ENCODE peak calls at places on chromosomes 11 and 22, in ten cellular contexts. B is A549; X is effector memory CD4-positive, alpha-beta T cell; N is A673; D is fibroblast of lung; F is PC-3; S is MM.1S; Q is tibial artery; E is psoas muscle; L is tibial nerve. A is an unnamed sample. For H3K9me3 and H3K4me1, the result is how much of the 10 kb centered on the place peaks cover.

GRCh38 chr11:30513087-30513486 is 73.1 kb downstream of the MPPED2 start:
- DNase-seq in B (no peak), X (no peak), N (no peak), D (no peak), F (no peak), S (no peak), Q (no peak), E (no peak), L (no peak), A (no peak)

GRCh38 chr11:18347471-18348125 is 25.2 kb downstream of the GTF2H1 start:
- DNase-seq in B (no peak), X (no peak), N (peak), D (peak), F (peak), S (no peak), Q (no peak), E (no peak), L (no peak), A (no peak)

GRCh38 chr11:68892576-68892975 is 11.1 kb downstream of the MRPL21 start:
- DNase-seq in B (no peak), X (no peak), N (no peak), D (no peak), F (no peak), S (no peak), Q (no peak), E (no peak), L (no peak), A (no peak)

GRCh38 chr11:120574881-120575280 is 63.3 kb downstream of the GRIK4 start:
- DNase-seq in B (no peak), X (no peak), N (no peak), D (no peak), F (no peak), S (no peak), Q (no peak), E (no peak), L (no peak), A (no peak)

GRCh38 chr22:47607486-47607885 is 845.0 kb downstream of the TBC1D22A start:
- DNase-seq in B (no peak), X (no peak), N (no peak), D (no peak), F (no peak), S (no peak), Q (peak), E (peak), L (no peak), A (no peak)

GRCh38 chr11:127677813-127678212 is 677.2 kb upstream of the KIRREL3 start:
- DNase-seq in B (no peak), X (no peak), N (no peak), D (no peak), F (no peak), S (no peak), Q (no peak), E (no peak), L (no peak), A (no peak)

GRCh38 chr11:10654211-10655150 is 39.1 kb downstream of the IRAG1 start:
- DNase-seq in B (peak), X (peak), N (peak), D (peak), F (peak), S (peak), Q (no peak), E (no peak), L (no peak), A (peak)

GRCh38 chr11:68749061-68749491 is 2.2 kb downstream of the TESMIN start:
- DNase-seq in B (no peak), X (no peak), N (no peak), D (no peak), F (no peak), S (no peak), Q (no peak), E (no peak), L (no peak), A (no peak)

GRCh38 chr22:48866906-48867597 is 960.6 kb downstream of the BRD1 start:
- DNase-seq in B (no peak), X (no peak), N (no peak), D (no peak), F (no peak), S (no peak), Q (no peak), E (no peak), L (no peak), A (no peak)

GRCh38 chr22:36220457-36220921 is 18.8 kb downstream of the APOL2 start:
- DNase-seq in B (peak), X (no peak), N (no peak), D (no peak), F (peak), S (no peak), Q (no peak), E (peak), L (peak), A (no peak)

GRCh38 chr22:49966716-49967332 is 6.3 kb downstream of the PIM3 start:
- DNase-seq in B (no peak), X (no peak), N (no peak), D (peak), F (no peak), S (no peak), Q (peak), E (peak), L (peak), A (no peak)

GRCh38 chr11:13013054-13013488 is 4.0 kb downstream of the RASSF10 start:
- DNase-seq in B (peak), X (no peak), N (no peak), D (no peak), F (no peak), S (no peak), Q (no peak), E (no peak), L (no peak), A (no peak)

GRCh38 chr11:76270387-76270786 is 64.1 kb upstream of the WNT11 start:
- DNase-seq in B (no peak), X (no peak), N (no peak), D (peak), F (no peak), S (no peak), Q (peak), E (peak), L (peak), A (no peak)

GRCh38 chr11:122663764-122664163 is 8.2 kb downstream of the UBASH3B start:
- DNase-seq in B (no peak), X (no peak), N (no peak), D (no peak), F (no peak), S (no peak), Q (no peak), E (no peak), L (no peak), A (no peak)

GRCh38 chr11:84261707-84262106 is 975.5 kb upstream of the CCDC90B start:
- DNase-seq in B (no peak), X (no peak), N (peak), D (no peak), F (no peak), S (no peak), Q (no peak), E (no peak), L (no peak), A (no peak)

GRCh38 chr11:3700910-3701309 is 29.7 kb upstream of the CHRNA10 start:
- DNase-seq in B (no peak), X (no peak), N (no peak), D (no peak), F (no peak), S (no peak), Q (no peak), E (no peak), L (no peak), A (no peak)

GRCh38 chr11:7021318-7021717 is 1.0 kb downstream of the NLRP14 start:
- DNase-seq in B (no peak), X (no peak), N (no peak), D (no peak), F (no peak), S (no peak), Q (no peak), E (no peak), L (no peak), A (no peak)

GRCh38 chr11:3822312-3822711 is 14.0 kb downstream of the PGAP2 start:
- DNase-seq in B (no peak), X (no peak), N (no peak), D (no peak), F (no peak), S (no peak), Q (no peak), E (no peak), L (no peak), A (no peak)

GRCh38 chr11:42972741-42973140 is 339.1 kb upstream of the API5 start:
- DNase-seq in B (no peak), X (no peak), N (no peak), D (no peak), F (no peak), S (no peak), Q (no peak), E (no peak), L (no peak), A (no peak)

GRCh38 chr22:20996031-20996410 is 5.9 kb downstream of the THAP7 start:
- DNase-seq in B (no peak), X (no peak), N (no peak), D (no peak), F (no peak), S (no peak), Q (no peak), E (no peak), L (no peak), A (no peak)

GRCh38 chr22:25558341-25558740 is 6.1 kb upstream of the GRK3 start:
- DNase-seq in B (no peak), X (no peak), N (no peak), D (no peak), F (no peak), S (no peak), Q (no peak), E (no peak), L (no peak), A (no peak)

GRCh38 chr22:42431401-42432019 is 693 bp downstream of the NFAM1 start:
- DNase-seq in B (no peak), X (no peak), N (no peak), D (no peak), F (no peak), S (no peak), Q (no peak), E (no peak), L (no peak), A (no peak)

GRCh38 chr11:66976048-66976467 is 954 bp downstream of the C11orf86 start:
- DNase-seq in B (peak), X (no peak), N (peak), D (peak), F (peak), S (no peak), Q (no peak), E (no peak), L (no peak), A (no peak)

GRCh38 chr11:131481317-131481716 is 110.9 kb downstream of the NTM start:
- DNase-seq in B (no peak), X (no peak), N (no peak), D (no peak), F (no peak), S (no peak), Q (no peak), E (no peak), L (no peak), A (no peak)

GRCh38 chr22:37690901-37691504 is 4.9 kb downstream of the NOL12 start:
- DNase-seq in B (no peak), X (no peak), N (no peak), D (no peak), F (peak), S (no peak), Q (no peak), E (peak), L (no peak), A (no peak)

GRCh38 chr11:44011797-44012196 is 36.0 kb upstream of the ACCSL start:
- DNase-seq in B (no peak), X (no peak), N (no peak), D (no peak), F (peak), S (no peak), Q (no peak), E (no peak), L (no peak), A (no peak)

GRCh38 chr11:128422576-128423370 is 164.6 kb downstream of the ETS1 start:
- DNase-seq in B (no peak), X (peak), N (no peak), D (no peak), F (no peak), S (no peak), Q (no peak), E (peak), L (no peak), A (peak)

GRCh38 chr11:21552910-21553309 is 640.0 kb upstream of the ANO5 start:
- DNase-seq in B (peak), X (no peak), N (no peak), D (no peak), F (peak), S (no peak), Q (no peak), E (no peak), L (no peak), A (no peak)

GRCh38 chr11:44564653-44565007 is 833 bp upstream of the CD82 start:
- DNase-seq in B (no peak), X (no peak), N (no peak), D (peak), F (peak), S (no peak), Q (peak), E (peak), L (peak), A (peak)

GRCh38 chr11:99366476-99366992 is 345.8 kb downstream of the CNTN5 start:
- DNase-seq in B (no peak), X (no peak), N (peak), D (no peak), F (no peak), S (no peak), Q (no peak), E (no peak), L (no peak), A (no peak)

DNA sequence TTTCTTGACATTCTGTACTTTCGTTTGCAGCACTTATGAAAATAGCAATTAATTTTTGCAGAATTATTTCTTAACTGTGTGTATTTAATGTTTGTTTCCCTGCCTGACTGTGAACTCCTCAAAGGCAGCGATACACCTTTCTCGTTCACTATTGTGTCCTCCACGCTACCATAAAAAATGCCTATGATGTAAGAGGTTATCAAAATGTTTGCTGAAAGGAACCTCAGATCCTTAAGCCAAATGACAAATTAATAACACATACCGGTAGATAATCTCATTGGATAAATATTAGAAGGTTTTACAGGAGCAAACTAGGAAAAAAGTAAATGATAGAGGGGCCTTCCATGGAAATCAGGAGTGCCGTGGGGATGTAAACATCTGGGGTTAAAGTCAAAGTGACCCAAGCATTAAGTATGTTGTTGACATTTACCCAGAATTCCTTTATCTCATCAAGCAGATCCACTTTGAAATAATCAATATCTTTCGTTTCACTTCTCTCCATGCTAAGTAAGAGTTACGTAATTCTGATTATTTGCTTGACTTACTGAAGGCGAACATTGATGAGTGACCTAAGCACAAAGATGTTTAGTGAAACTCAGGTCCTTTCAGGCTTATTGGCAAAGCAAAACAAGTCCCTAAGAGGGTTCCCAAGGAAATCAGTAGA is 2.6 kb upstream of the OOSP3 start:
- DNase-seq in B (no peak), X (no peak), N (no peak), D (no peak), F (no peak), S (no peak), Q (no peak), E (no peak), L (no peak), A (no peak)
- H3K27ac ChIP-seq in B (no peak), X (no peak), N (no peak), D (no peak), F (no peak), S (no peak), Q (no peak), E (no peak), L (no peak), A (no peak)

DNA sequence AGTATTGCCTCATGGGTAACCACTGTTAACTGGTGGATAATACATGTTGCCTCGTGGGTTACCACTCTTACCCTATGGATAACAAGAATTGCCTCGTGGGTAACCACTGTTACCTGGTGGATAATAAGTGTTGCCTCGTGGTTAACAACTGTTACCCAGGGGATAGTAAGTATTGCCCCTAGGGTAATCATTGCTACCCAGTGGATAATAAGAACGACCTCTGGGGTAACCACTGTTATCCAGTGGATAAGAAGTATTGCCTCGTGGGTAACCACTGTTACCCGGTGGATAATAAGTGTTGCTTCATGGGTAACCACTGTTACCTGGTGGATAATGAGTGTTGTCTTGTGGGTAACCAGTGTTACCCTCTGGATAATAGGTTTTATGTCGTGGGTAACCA is 28.1 kb upstream of the NXPE4 start:
- DNase-seq in B (no peak), X (no peak), N (no peak), D (no peak), F (no peak), S (no peak), Q (no peak), E (no peak), L (no peak), A (no peak)
- H3K9me3 ChIP-seq in B (under half), X (under half), N (under half), D (under half), F (under half), S (under half), Q (under half), E (under half), L (under half), A (under half)

GRCh38 chr11:96329855-96330510 is 13.0 kb downstream of the MAML2 start:
- DNase-seq in B (no peak), X (no peak), N (no peak), D (no peak), F (no peak), S (no peak), Q (no peak), E (no peak), L (no peak), A (no peak)
- H3K4me1 ChIP-seq in B (under half), X (under half), N (half or more), D (under half), F (under half), S (under half), Q (half or more), E (under half), L (under half), A (under half)

DNA sequence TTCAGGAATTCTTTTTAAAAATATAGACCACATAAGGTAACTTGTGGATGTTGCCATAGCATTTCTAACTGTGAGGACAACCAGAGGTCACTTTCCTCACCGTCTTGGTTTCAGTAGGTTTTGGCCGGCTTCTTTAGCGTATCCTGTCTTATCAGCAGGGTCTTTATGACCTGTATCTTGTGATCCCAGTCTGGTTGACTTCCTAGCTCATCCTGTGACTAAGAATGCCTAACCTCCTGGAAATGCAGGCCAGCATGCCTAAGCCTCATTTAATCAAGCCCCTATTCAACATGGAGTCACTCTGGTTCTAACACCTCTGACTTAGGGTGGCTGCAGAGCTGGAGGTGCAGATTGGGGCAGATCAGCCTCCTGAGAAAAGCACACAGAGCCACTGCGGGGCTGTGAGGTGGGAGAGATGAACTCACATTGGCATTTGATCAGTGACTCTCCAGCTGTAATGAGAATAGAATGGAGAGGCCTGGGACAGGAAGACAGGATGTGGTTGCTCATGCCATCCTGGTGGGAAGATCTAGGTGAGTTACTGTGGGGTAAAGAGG is 41.1 kb upstream of the TOP3B start:
- DNase-seq in B (no peak), X (no peak), N (no peak), D (no peak), F (no peak), S (no peak), Q (no peak), E (no peak), L (no peak), A (no peak)
- H3K27ac ChIP-seq in B (no peak), X (no peak), N (no peak), D (no peak), F (no peak), S (no peak), Q (no peak), E (no peak), L (no peak), A (no peak)

DNA sequence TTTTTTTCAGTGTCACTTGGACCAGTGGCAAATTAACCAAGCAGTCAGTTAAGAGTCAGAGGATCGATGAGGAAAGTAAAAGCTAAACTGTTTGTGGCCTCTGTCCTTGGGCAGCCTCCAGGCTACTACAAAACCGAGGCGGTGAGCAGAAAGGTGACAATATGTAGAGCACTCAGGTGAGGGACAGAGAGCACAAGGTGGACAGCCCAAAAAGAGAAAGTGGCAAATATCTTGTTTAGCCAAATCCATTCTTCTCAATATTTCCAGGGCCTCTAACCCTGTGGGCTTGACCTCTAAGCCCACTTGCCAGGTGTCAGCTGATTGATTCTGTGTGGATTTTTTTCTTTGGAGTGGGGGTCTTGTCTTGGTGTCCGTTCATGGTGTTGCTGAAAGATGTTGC is 4202.2 kb upstream of the OR11H1 start:
- DNase-seq in B (no peak), X (no peak), N (no peak), D (no peak), F (no peak), S (no peak), Q (no peak), E (no peak), L (no peak), A (no peak)
- H3K9me3 ChIP-seq in B (under half), X (under half), N (under half), D (under half), F (under half), S (under half), Q (under half), E (under half), L (under half), A (under half)

A was measured in CD4-positive, CD25-positive, alpha-beta regulatory T cell.